ENCODE peak calls at places on chromosomes 12 and 14, in five cellular contexts. R is AG10803, T is IMR-90, H is foreskin fibroblast, U is uterus. Z is an unnamed sample.

GRCh38 chr14:91264151-91265150 is 19.9 kb upstream of the GPR68 start:
- DNase-seq in R (no peak), H (no peak), U (no peak), T (no peak), Z (no peak)

GRCh38 chr14:90388982-90389381 is 7.8 kb upstream of the CALM1 start:
- DNase-seq in R (no peak), U (no peak), T (peak), H (no peak), Z (peak)

GRCh38 chr12:33486058-33486457 is 46.4 kb upstream of the SYT10 start:
- DNase-seq in R (no peak), U (no peak), H (no peak), T (no peak), Z (no peak)

GRCh38 chr12:130856088-130856487 is 15.8 kb upstream of the RAN start:
- DNase-seq in U (no peak), R (no peak), H (no peak), T (no peak), Z (no peak)

GRCh38 chr14:65290830-65291229 is 121.7 kb upstream of the FUT8 start:
- DNase-seq in T (peak), R (peak), H (peak), U (no peak), Z (peak)

GRCh38 chr12:72570601-72571000 is 298.4 kb downstream of the TRHDE start:
- DNase-seq in U (no peak), R (no peak), H (no peak), T (no peak), Z (no peak)

GRCh38 chr14:100904307-100905019 is 941 bp upstream of the RTL1 start:
- DNase-seq in H (no peak), R (no peak), T (no peak), U (no peak), Z (no peak)

GRCh38 chr12:75048763-75049162 is 160.9 kb downstream of the KCNC2 start:
- DNase-seq in U (no peak), H (no peak), R (no peak), T (no peak), Z (no peak)

GRCh38 chr14:67269338-67270060 is 28.3 kb downstream of the PALS1 start:
- DNase-seq in H (peak), R (peak), U (no peak), T (peak), Z (peak)

GRCh38 chr12:98213556-98213955 is 301.8 kb upstream of the TMPO start:
- DNase-seq in R (no peak), U (no peak), H (no peak), T (no peak), Z (no peak)

GRCh38 chr14:52327374-52328226 is 13.5 kb downstream of the PTGER2 start:
- DNase-seq in U (no peak), T (peak), R (peak), H (peak), Z (no peak)

GRCh38 chr12:56078931-56079728 is 835 bp upstream of the ERBB3 start:
- DNase-seq in U (peak), R (peak), H (peak), T (peak), Z (peak)

GRCh38 chr12:56079729-56080555 is at the start of gene ERBB3:
- DNase-seq in H (peak), R (peak), U (peak), T (peak), Z (peak)

GRCh38 chr12:56082382-56082781 is 2.4 kb downstream of the ERBB3 start:
- DNase-seq in U (no peak), T (no peak), R (no peak), H (no peak), Z (no peak)

GRCh38 chr12:56081393-56082347 is 1.7 kb downstream of the ERBB3 start:
- DNase-seq in U (no peak), T (no peak), H (no peak), R (no peak), Z (no peak)

DNA sequence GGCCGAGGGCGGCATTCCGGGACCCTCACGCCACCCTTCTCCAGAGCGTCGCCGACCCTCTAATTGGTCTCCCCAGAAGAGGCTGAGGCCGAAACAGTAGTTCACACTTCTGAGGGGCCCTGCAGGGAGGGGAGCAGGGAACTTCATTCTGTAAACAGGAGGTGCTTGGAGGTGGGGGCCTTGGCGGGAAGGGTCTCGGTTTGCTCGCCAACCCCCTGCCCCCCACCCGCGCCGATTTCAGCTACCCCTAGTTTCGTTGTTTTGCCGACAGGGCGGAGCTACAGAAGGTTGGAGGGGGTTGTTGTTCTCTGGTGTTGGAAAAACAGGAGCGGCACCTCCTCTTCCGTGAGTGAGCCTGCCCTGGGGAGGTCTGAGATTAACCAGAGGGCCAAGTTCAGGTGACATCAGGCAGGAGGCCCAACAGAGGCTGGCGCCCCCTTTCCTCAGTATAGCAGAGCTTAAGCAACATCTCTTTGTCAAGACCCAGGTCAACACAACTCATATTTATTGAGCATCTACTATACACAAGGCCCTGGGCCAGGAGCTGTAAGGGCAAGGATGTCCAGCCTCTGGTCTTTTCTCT is 682 bp downstream of the ERBB3 start:
- DNase-seq in H (no peak), T (no peak), U (no peak), R (no peak), Z (no peak)
- H3K4me3 ChIP-seq in H (peak), T (peak), U (peak), R (peak), Z (no peak)

GRCh38 chr12:32106517-32107366 is at the start of gene BICD1:
- DNase-seq in H (peak), R (peak), T (peak), U (peak), Z (peak)
- TF ChIP-seq CTCF in H (peak), R (peak), T (peak), U (peak), Z (no peak)

DNA sequence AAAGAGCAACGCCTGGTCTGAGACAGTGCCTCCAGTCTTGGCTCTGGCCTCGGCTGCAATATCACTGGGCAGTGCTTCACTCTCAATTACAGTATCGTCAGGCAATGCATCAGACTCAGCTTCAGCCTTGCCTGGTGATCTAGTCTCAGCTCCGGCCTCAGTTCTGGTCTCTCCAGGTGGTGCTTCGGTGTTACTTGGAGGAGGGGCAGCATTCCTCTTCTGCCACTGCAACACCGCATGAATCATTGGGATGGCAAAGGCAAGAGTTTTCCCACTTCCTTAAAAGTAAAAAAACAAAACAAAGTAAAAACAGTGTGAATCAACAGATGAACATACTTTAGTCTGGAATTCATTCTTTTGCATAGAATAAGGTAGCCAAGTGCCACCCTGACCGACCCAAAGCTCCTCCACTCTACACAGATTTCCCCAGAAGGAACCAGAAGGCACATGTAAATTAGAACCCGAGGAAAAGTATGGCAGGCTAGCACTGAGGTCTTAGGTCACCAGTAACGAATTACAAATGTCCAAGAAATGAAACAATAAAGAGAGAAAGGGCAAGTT is 18.6 kb downstream of the DDX24 start:
- DNase-seq in H (no peak), R (peak), T (peak), U (no peak), Z (no peak)
- H3K4me3 ChIP-seq in H (no peak), R (no peak), T (no peak), U (no peak), Z (no peak)

GRCh38 chr14:70257526-70257925 is 68.8 kb upstream of the SLC8A3 start:
- DNase-seq in R (no peak), T (no peak), U (no peak), H (no peak), Z (no peak)
- TF ChIP-seq CTCF in R (peak), T (no peak), U (no peak), H (no peak), Z (no peak)

GRCh38 chr12:114684098-114684869 is at the start of gene TBX3:
- DNase-seq in U (peak), R (peak), H (peak), T (peak), Z (peak)

GRCh38 chr12:114682101-114682919 is 1.7 kb downstream of the TBX3 start:
- DNase-seq in R (no peak), U (no peak), T (no peak), H (no peak), Z (no peak)

GRCh38 chr12:114684870-114685273 is 897 bp upstream of the TBX3 start:
- DNase-seq in R (no peak), U (no peak), T (no peak), H (no peak), Z (no peak)

GRCh38 chr12:114683709-114684097 is 272 bp downstream of the TBX3 start:
- DNase-seq in H (no peak), R (no peak), U (no peak), T (no peak), Z (no peak)

GRCh38 chr12:114682920-114683708 is 861 bp downstream of the TBX3 start:
- DNase-seq in R (peak), U (no peak), H (no peak), T (no peak), Z (no peak)
- H3K4me3 ChIP-seq in R (peak), U (peak), H (peak), T (peak), Z (peak)

GRCh38 chr14:47917344-47917954 is 242.0 kb upstream of the MDGA2 start:
- DNase-seq in U (no peak), T (peak), R (no peak), H (peak), Z (peak)
- TF ChIP-seq CTCF in U (no peak), T (peak), R (peak), H (no peak), Z (peak)

GRCh38 chr14:62126885-62127478 is 364.8 kb downstream of the SNAPC1 start:
- DNase-seq in T (peak), H (peak), R (peak), U (no peak), Z (peak)
- H3K4me3 ChIP-seq in T (no peak), H (no peak), R (no peak), U (no peak), Z (no peak)

GRCh38 chr14:99391671-99392070 is 89.0 kb downstream of the SETD3 start:
- DNase-seq in R (peak), H (peak), U (no peak), T (peak), Z (peak)

GRCh38 chr14:99387880-99388279 is 92.8 kb downstream of the SETD3 start:
- DNase-seq in H (no peak), T (no peak), R (no peak), U (no peak), Z (no peak)

GRCh38 chr14:99393059-99393655 is 87.5 kb downstream of the SETD3 start:
- DNase-seq in U (no peak), R (peak), T (peak), H (no peak), Z (peak)

GRCh38 chr14:99388286-99388685 is 92.4 kb downstream of the SETD3 start:
- DNase-seq in U (no peak), H (no peak), R (no peak), T (no peak), Z (no peak)

GRCh38 chr14:99389171-99389826 is 91.4 kb downstream of the SETD3 start:
- DNase-seq in R (peak), T (peak), U (no peak), H (peak), Z (peak)
- TF ChIP-seq CTCF in R (peak), T (peak), U (peak), H (peak), Z (peak)

Z was measured in fibroblast of lung.